ENCODE peak calls at places on chromosomes 2 and 18, in eight cellular contexts. W is fibroblast of mammary gland; A is KG1; K is foreskin fibroblast; Y is coronary artery; J is activated naive CD4-positive, alpha-beta T cell; I is hepatocyte; Z is tibial artery. M is an unnamed sample.

GRCh38 chr2:1731512-1731962 is 12.8 kb downstream of the PXDN start:
- DNase-seq in A (no peak), W (peak), K (peak), I (no peak), Z (peak), J (no peak), Y (peak), M (no peak)

GRCh38 chr18:70663141-70663540 is 374.3 kb downstream of the SOCS6 start:
- DNase-seq in K (no peak), I (no peak), J (no peak), Y (no peak), Z (no peak), A (no peak), W (peak), M (no peak)

GRCh38 chr2:136207030-136207623 is 89.2 kb upstream of the CXCR4 start:
- DNase-seq in Z (peak), A (no peak), I (no peak), W (no peak), Y (no peak), K (no peak), J (no peak), M (no peak)

GRCh38 chr2:224069172-224069571 is 30.1 kb upstream of the SERPINE2 start:
- DNase-seq in Z (no peak), I (no peak), W (peak), A (no peak), Y (no peak), K (no peak), J (no peak), M (no peak)

GRCh38 chr2:237675326-237675725 is 47.9 kb downstream of the LRRFIP1 start:
- DNase-seq in J (no peak), Z (no peak), A (no peak), K (no peak), Y (no peak), I (no peak), W (no peak), M (no peak)

GRCh38 chr18:79887181-79888000 is 64.1 kb downstream of the SLC66A2 start:
- DNase-seq in Y (peak), K (no peak), J (no peak), W (no peak), Z (no peak), I (no peak), A (no peak), M (no peak)

GRCh38 chr2:215624423-215624829 is 188.6 kb upstream of the FN1 start:
- DNase-seq in Y (peak), Z (peak), A (no peak), I (peak), W (peak), J (no peak), K (peak), M (no peak)

GRCh38 chr2:8457620-8458255 is 224.1 kb upstream of the ID2 start:
- DNase-seq in W (no peak), K (no peak), J (no peak), I (peak), Z (no peak), Y (peak), A (no peak), M (no peak)

GRCh38 chr2:207479198-207479785 is 50.5 kb upstream of the CREB1 start:
- DNase-seq in I (no peak), J (no peak), K (no peak), A (no peak), Y (no peak), Z (no peak), W (no peak), M (no peak)

GRCh38 chr2:170930132-170931109 is 1.4 kb downstream of the GORASP2 start:
- DNase-seq in I (peak), Y (no peak), W (peak), J (peak), Z (no peak), A (peak), K (peak), M (peak)

GRCh38 chr2:134621939-134622705 is 96.7 kb downstream of the TMEM163 start:
- DNase-seq in Y (no peak), I (no peak), K (no peak), W (no peak), A (no peak), Z (no peak), J (no peak), M (no peak)

GRCh38 chr18:57819671-57820460 is 16.8 kb upstream of the ATP8B1 start:
- DNase-seq in J (no peak), Z (peak), A (no peak), K (peak), W (peak), Y (no peak), I (peak), M (no peak)

GRCh38 chr18:37483221-37483971 is 82.2 kb downstream of the CELF4 start:
- DNase-seq in A (no peak), J (no peak), Z (no peak), Y (no peak), W (peak), I (peak), K (peak), M (peak)

GRCh38 chr2:43109261-43109743 is 117.1 kb downstream of the ZFP36L2 start:
- DNase-seq in A (no peak), J (no peak), Y (no peak), Z (no peak), I (no peak), W (no peak), K (no peak), M (no peak)

GRCh38 chr2:96123936-96124335 is 7.6 kb upstream of the ADRA2B start:
- DNase-seq in Y (no peak), A (no peak), I (no peak), K (no peak), J (no peak), Z (no peak), W (no peak), M (no peak)

GRCh38 chr2:9644603-9645002 is 13.8 kb upstream of the YWHAQ start:
- DNase-seq in W (no peak), K (no peak), Z (no peak), A (no peak), I (peak), J (no peak), Y (no peak), M (no peak)

GRCh38 chr18:62710417-62710816 is 4.9 kb upstream of the PHLPP1 start:
- DNase-seq in A (no peak), W (peak), I (no peak), Y (no peak), K (peak), J (no peak), Z (no peak), M (no peak)

GRCh38 chr2:30150786-30151185 is 4.0 kb downstream of the YPEL5 start:
- DNase-seq in Y (no peak), A (no peak), Z (no peak), J (no peak), K (no peak), I (no peak), W (no peak), M (no peak)

GRCh38 chr2:83703598-83703997 is 755.5 kb downstream of the SUCLG1 start:
- DNase-seq in J (no peak), Z (no peak), Y (no peak), A (no peak), I (no peak), W (no peak), K (no peak), M (no peak)

GRCh38 chr2:85536479-85536878 is 2.5 kb upstream of the MAT2A start:
- DNase-seq in A (no peak), Z (no peak), I (peak), K (peak), Y (no peak), W (peak), J (no peak), M (no peak)

GRCh38 chr2:27715318-27716165 is 51.9 kb downstream of the SLC4A1AP start:
- DNase-seq in J (peak), Z (peak), K (peak), W (peak), A (no peak), Y (no peak), I (peak), M (no peak)

GRCh38 chr18:44957440-44957839 is 276.8 kb downstream of the SETBP1 start:
- DNase-seq in J (no peak), W (no peak), Y (no peak), A (no peak), K (peak), I (no peak), Z (no peak), M (no peak)

GRCh38 chr18:63130176-63130575 is 189.4 kb downstream of the BCL2 start:
- DNase-seq in K (no peak), J (no peak), I (no peak), A (no peak), Y (no peak), W (no peak), Z (no peak), M (no peak)

GRCh38 chr2:162123806-162124758 is 28.0 kb downstream of the GCG start:
- DNase-seq in K (peak), J (no peak), Y (no peak), A (peak), W (peak), I (peak), Z (no peak), M (peak)

GRCh38 chr2:69945447-69945846 is 16.0 kb downstream of the ASPRV1 start:
- DNase-seq in J (no peak), A (no peak), W (no peak), Z (no peak), I (no peak), Y (no peak), K (peak), M (no peak)

GRCh38 chr18:34794346-34794745 is 84.2 kb downstream of the DTNA start:
- DNase-seq in Y (no peak), A (no peak), I (no peak), W (no peak), Z (no peak), K (no peak), J (no peak), M (no peak)

GRCh38 chr2:133504566-133505505 is 63.4 kb downstream of the NCKAP5 start:
- DNase-seq in Y (no peak), J (no peak), W (no peak), K (no peak), Z (peak), I (no peak), A (no peak), M (peak)

GRCh38 chr2:170842785-170843184 is 26.1 kb downstream of the GAD1 start:
- DNase-seq in Z (no peak), W (peak), Y (no peak), A (no peak), K (peak), J (no peak), I (no peak), M (no peak)

GRCh38 chr2:7625392-7626138 is 708.4 kb downstream of the RNF144A start:
- DNase-seq in Y (no peak), K (no peak), Z (no peak), A (no peak), I (no peak), J (no peak), W (no peak), M (no peak)

GRCh38 chr2:238287702-238288649 is at the start of gene PER2:
- DNase-seq in I (peak), Z (peak), J (peak), Y (peak), A (peak), W (peak), K (peak), M (no peak)

GRCh38 chr2:55500025-55500424 is 19.5 kb upstream of the CFAP36 start:
- DNase-seq in I (no peak), A (no peak), Y (no peak), W (peak), Z (no peak), J (no peak), K (peak), M (no peak)

GRCh38 chr18:70181015-70181414 is 24.5 kb downstream of the RTTN start:
- DNase-seq in W (peak), Z (no peak), K (peak), A (no peak), J (no peak), I (peak), Y (no peak), M (no peak)

GRCh38 chr2:58594175-58594574 is 353.1 kb upstream of the FANCL start:
- DNase-seq in J (no peak), W (no peak), A (no peak), Y (no peak), Z (no peak), I (no peak), K (peak), M (no peak)

GRCh38 chr2:106130251-106130998 is 63.7 kb downstream of the UXS1 start:
- DNase-seq in J (no peak), A (no peak), I (no peak), K (no peak), Z (no peak), W (no peak), Y (peak), M (no peak)

GRCh38 chr2:102801098-102801718 is 39.4 kb downstream of the TMEM182 start:
- DNase-seq in Z (no peak), A (no peak), J (no peak), K (peak), I (no peak), Y (no peak), W (peak), M (no peak)

GRCh38 chr2:27309651-27310050 is 1.4 kb upstream of the UCN start:
- DNase-seq in Y (no peak), Z (no peak), W (no peak), K (no peak), A (no peak), J (no peak), I (no peak), M (no peak)

GRCh38 chr2:98870516-98871158 is 65.4 kb downstream of the CRACDL start:
- DNase-seq in W (no peak), A (no peak), I (no peak), J (no peak), Y (no peak), K (no peak), Z (no peak), M (no peak)

GRCh38 chr18:48743046-48743445 is 204.2 kb downstream of the CTIF start:
- DNase-seq in J (no peak), I (peak), Y (peak), W (peak), A (no peak), K (peak), Z (peak), M (no peak)

GRCh38 chr18:35983818-35984217 is 11.3 kb downstream of the RMP24 start:
- DNase-seq in W (peak), K (peak), A (no peak), J (no peak), I (no peak), Z (no peak), Y (no peak), M (no peak)

GRCh38 chr2:214575030-214575949 is 164.4 kb downstream of the VWC2L start:
- DNase-seq in J (no peak), Y (no peak), A (peak), W (no peak), I (no peak), Z (no peak), K (no peak), M (no peak)